ENCODE peak calls at places on chromosomes 6 and 20, in nine cellular contexts. G, N, P, E, W, X, D, J and F are unnamed samples.

GRCh38 chr6:11241793-11242201 is 9.3 kb upstream of the NEDD9 start:
- DNase-seq in E (no peak), G (no peak), P (no peak), W (peak; percentile 68), J (no peak), D (no peak), X (peak; percentile 92), N (no peak), F (no peak)

GRCh38 chr20:35796556-35796955 is 24.7 kb downstream of the PHF20 start:
- DNase-seq in G (no peak), P (no peak), X (no peak), E (no peak), J (no peak), N (peak; percentile 46), D (no peak), W (no peak), F (no peak)

GRCh38 chr6:158769228-158769627 is 49.9 kb downstream of the EZR start:
- DNase-seq in X (no peak), W (no peak), D (no peak), G (no peak), E (no peak), P (no peak), N (no peak), J (no peak), F (no peak)

GRCh38 chr20:58032599-58032998 is 195.9 kb downstream of the ANKRD60 start:
- DNase-seq in E (no peak), J (no peak), N (no peak), X (no peak), W (no peak), G (no peak), P (no peak), D (no peak), F (no peak)

GRCh38 chr6:107713214-107713962 is 110.7 kb downstream of the SCML4 start:
- DNase-seq in E (no peak), G (no peak), P (no peak), J (no peak), X (no peak), D (no peak), W (no peak), N (peak; percentile 78), F (no peak)

GRCh38 chr20:50691585-50692552 is 527 bp upstream of the RIPOR3 start:
- DNase-seq in N (no peak), J (no peak), E (peak; percentile 61), W (peak; percentile 57), P (no peak), D (no peak), G (no peak), X (no peak), F (no peak)

GRCh38 chr20:49724637-49725606 is 11.2 kb upstream of the B4GALT5 start:
- DNase-seq in N (peak; percentile 44), D (no peak), G (no peak), W (no peak), J (peak; percentile 11), E (peak; percentile 27), X (no peak), P (no peak), F (no peak)

GRCh38 chr6:45076217-45076616 is 251.9 kb upstream of the RUNX2 start:
- DNase-seq in X (no peak), E (no peak), P (peak; percentile 19), N (no peak), G (no peak), J (peak; percentile 25), D (no peak), W (no peak), F (no peak)

DNA sequence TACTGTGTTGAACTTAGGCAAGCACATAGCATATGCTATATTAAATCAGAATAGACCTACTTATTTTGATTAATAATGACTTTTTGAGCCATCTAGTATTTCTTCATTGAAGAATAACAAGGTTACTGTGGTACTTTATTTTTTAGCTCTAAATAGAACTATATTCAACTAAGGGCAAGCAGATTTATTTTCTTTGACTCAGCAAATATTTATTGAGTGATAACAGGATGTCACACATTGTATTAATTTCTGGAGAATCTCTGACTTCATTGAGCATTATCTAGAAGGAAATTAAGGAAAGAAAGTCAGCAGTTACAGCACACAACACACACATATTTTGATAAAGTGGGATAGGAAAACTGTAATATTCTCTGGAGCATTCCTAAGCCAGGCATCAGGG is 407.4 kb downstream of the CD109 start:
- DNase-seq in W (no peak), N (no peak), D (no peak), P (no peak), X (no peak), J (no peak), E (no peak), G (no peak), F (no peak)
- TF ChIP-seq CTCF in W (no peak), N (no peak), D (no peak), P (no peak), X (no peak), J (no peak), E (no peak), G (no peak), F (no peak)

GRCh38 chr20:63241272-63241671 is 5.6 kb downstream of the BIRC7 start:
- DNase-seq in W (no peak), D (no peak), E (no peak), N (no peak), X (no peak), G (no peak), P (no peak), J (no peak), F (no peak)

GRCh38 chr20:63239431-63239830 is 3.7 kb downstream of the BIRC7 start:
- DNase-seq in E (no peak), W (no peak), P (no peak), D (no peak), X (no peak), G (no peak), J (no peak), N (no peak), F (no peak)

GRCh38 chr20:63236116-63236837 is 572 bp downstream of the BIRC7 start:
- DNase-seq in X (no peak), N (no peak), P (no peak), E (no peak), D (no peak), W (no peak), J (no peak), G (no peak), F (no peak)

GRCh38 chr20:63240004-63240403 is 4.3 kb downstream of the BIRC7 start:
- DNase-seq in G (no peak), X (no peak), D (no peak), E (no peak), P (no peak), J (no peak), N (no peak), W (no peak), F (no peak)

DNA sequence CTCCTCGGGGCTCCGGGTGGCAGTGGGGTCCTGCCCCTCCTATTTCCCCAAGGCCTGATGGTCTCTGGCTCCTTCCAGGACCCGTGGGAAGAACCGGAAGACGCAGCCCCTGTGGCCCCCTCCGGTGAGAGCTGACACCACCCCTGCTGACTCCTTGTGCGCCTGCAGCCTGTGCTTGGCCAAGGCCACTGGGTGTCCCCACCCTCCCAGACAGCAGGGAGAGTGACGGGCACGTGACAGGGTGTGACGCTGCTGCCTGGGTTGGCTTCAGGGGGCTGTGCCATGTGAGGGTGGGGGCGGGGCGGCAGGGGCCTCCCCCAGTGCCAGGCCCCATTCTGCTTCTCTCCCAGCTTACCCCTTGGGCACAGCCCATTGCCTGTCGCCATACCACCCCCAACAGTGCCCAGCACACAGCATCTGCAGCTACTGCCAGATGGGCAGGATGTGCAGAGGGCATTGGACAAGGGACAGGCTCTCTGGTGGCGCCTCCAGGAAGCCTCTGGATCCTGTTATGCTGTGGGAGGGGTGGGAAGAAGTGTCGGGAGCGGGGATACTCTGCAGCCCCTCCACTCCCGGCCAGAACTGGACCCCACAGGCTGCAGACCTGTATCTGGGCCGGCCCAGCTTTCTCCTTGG is 2.9 kb downstream of the BIRC7 start:
- DNase-seq in N (no peak), W (no peak), P (no peak), X (no peak), E (no peak), G (no peak), J (no peak), D (no peak), F (no peak)
- TF ChIP-seq CTCF in N (no peak), W (no peak), P (no peak), X (no peak), E (no peak), G (no peak), J (no peak), D (no peak), F (no peak)

GRCh38 chr6:136210450-136211165 is 39.5 kb downstream of the MTFR2 start:
- DNase-seq in G (no peak), D (no peak), N (no peak), E (no peak), W (no peak), P (no peak), J (no peak), X (no peak), F (no peak)

GRCh38 chr6:136209496-136209895 is 40.6 kb downstream of the MTFR2 start:
- DNase-seq in P (no peak), W (no peak), G (no peak), J (no peak), D (no peak), X (no peak), E (no peak), N (no peak), F (no peak)

GRCh38 chr6:136213853-136214252 is 36.3 kb downstream of the MTFR2 start:
- DNase-seq in N (no peak), W (no peak), X (no peak), G (no peak), D (no peak), P (no peak), E (no peak), J (no peak), F (no peak)

GRCh38 chr6:136212616-136213396 is 37.3 kb downstream of the MTFR2 start:
- DNase-seq in N (no peak), E (no peak), P (no peak), W (no peak), X (no peak), G (no peak), D (no peak), J (no peak), F (no peak)

DNA sequence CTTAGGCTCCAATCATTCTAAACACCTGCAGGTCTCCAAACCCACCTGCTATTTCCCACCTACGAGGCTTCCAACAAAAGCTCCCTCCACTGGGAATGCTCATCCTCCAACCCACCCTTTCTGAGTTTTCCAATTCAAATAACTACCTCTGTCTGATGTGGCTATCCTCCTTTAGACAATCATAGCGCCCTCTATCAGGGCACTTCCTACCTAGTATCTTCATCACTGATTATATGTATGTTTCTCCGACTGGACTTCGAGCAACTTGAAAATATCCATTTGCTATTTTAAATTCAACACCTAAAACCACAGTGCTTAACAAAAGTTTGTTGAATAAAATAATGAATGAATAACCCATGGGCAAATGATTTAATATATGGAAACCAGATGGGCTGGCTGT is 41.3 kb downstream of the MTFR2 start:
- DNase-seq in D (no peak), J (no peak), P (no peak), W (no peak), N (no peak), E (no peak), G (no peak), X (no peak), F (no peak)
- TF ChIP-seq CTCF in D (no peak), J (peak; percentile 26), P (no peak), W (no peak), N (peak; percentile 53), E (no peak), G (no peak), X (no peak), F (no peak)

GRCh38 chr6:132482595-132482994 is 30.3 kb downstream of the STX7 start:
- DNase-seq in P (no peak), W (no peak), N (no peak), E (no peak), J (no peak), X (no peak), G (no peak), D (no peak), F (no peak)

GRCh38 chr6:132481189-132481588 is 31.7 kb downstream of the STX7 start:
- DNase-seq in P (no peak), D (no peak), X (no peak), J (no peak), G (no peak), W (no peak), N (no peak), E (no peak), F (no peak)

GRCh38 chr6:132484680-132485018 is 28.3 kb downstream of the STX7 start:
- DNase-seq in G (no peak), P (no peak), D (no peak), E (no peak), J (no peak), W (no peak), X (no peak), N (peak; percentile 24), F (no peak)

GRCh38 chr6:132487762-132488161 is 25.2 kb downstream of the STX7 start:
- DNase-seq in E (no peak), N (no peak), P (no peak), G (no peak), J (no peak), W (no peak), D (no peak), X (no peak), F (no peak)

GRCh38 chr6:132483779-132484679 is 28.9 kb downstream of the STX7 start:
- DNase-seq in D (peak; percentile 23), N (peak; percentile 84), P (no peak), G (peak; percentile 48), W (peak; percentile 76), J (peak; percentile 66), E (peak; percentile 33), X (no peak), F (peak; percentile 42)
- TF ChIP-seq CTCF in D (peak; percentile 90), N (peak; percentile 95), P (peak; percentile 20), G (peak; percentile 82), W (peak; percentile 83), J (peak; percentile 94), E (no peak), X (peak; percentile 75), F (peak; percentile 38)